ENCODE peak calls at places on chromosomes 6 and 20, in nine cellular contexts. One of them, this sample, is unnamed.

GRCh38 chr6:111861321-111861938 is 11.8 kb downstream of the FYN start:
- DNase-seq in psoas muscle: no peak
- DNase-seq in NCI-H774: peak; percentile 74
- DNase-seq in transverse colon: no peak
- DNase-seq in amniotic stem cell: no peak
- DNase-seq in upper lobe of right lung: no peak
- DNase-seq in AG09319: no peak
- DNase-seq in aorta: no peak
- DNase-seq in AG08395: no peak
- DNase-seq in this sample: peak; percentile 18

GRCh38 chr20:3677733-3678132 is 4.1 kb downstream of the ADAM33 start:
- DNase-seq in upper lobe of right lung: no peak
- DNase-seq in psoas muscle: peak; percentile 65
- DNase-seq in AG09319: no peak
- DNase-seq in AG08395: peak; percentile 32
- DNase-seq in amniotic stem cell: no peak
- DNase-seq in aorta: no peak
- DNase-seq in NCI-H774: no peak
- DNase-seq in transverse colon: peak; percentile 28
- DNase-seq in this sample: no peak

GRCh38 chr6:19554356-19555225 is 282.6 kb upstream of the ID4 start:
- DNase-seq in upper lobe of right lung: no peak
- DNase-seq in NCI-H774: peak; percentile 6
- DNase-seq in amniotic stem cell: no peak
- DNase-seq in AG08395: no peak
- DNase-seq in AG09319: no peak
- DNase-seq in psoas muscle: no peak
- DNase-seq in transverse colon: no peak
- DNase-seq in aorta: no peak
- DNase-seq in this sample: peak; percentile 37

GRCh38 chr6:69796627-69797390 is at the start of gene LMBRD1:
- DNase-seq in aorta: peak; percentile 98
- DNase-seq in AG08395: peak; percentile 98
- DNase-seq in NCI-H774: peak; percentile 96
- DNase-seq in psoas muscle: peak; percentile 98
- DNase-seq in upper lobe of right lung: peak; percentile 99
- DNase-seq in AG09319: peak; percentile 93
- DNase-seq in transverse colon: peak; percentile 99
- DNase-seq in amniotic stem cell: peak; percentile 80
- DNase-seq in this sample: peak; percentile 82

GRCh38 chr6:26537160-26537845 is 863 bp upstream of the HMGN4 start:
- DNase-seq in AG09319: peak; percentile 85
- DNase-seq in transverse colon: peak; percentile 92
- DNase-seq in NCI-H774: peak; percentile 92
- DNase-seq in amniotic stem cell: peak; percentile 93
- DNase-seq in psoas muscle: peak; percentile 88
- DNase-seq in AG08395: peak; percentile 78
- DNase-seq in upper lobe of right lung: peak; percentile 93
- DNase-seq in aorta: peak; percentile 92
- DNase-seq in this sample: peak; percentile 95

GRCh38 chr20:63740501-63741353 is 1.2 kb downstream of the SLC2A4RG start:
- DNase-seq in psoas muscle: peak; percentile 94
- DNase-seq in AG08395: peak; percentile 97
- DNase-seq in aorta: peak; percentile 95
- DNase-seq in amniotic stem cell: peak; percentile 54
- DNase-seq in transverse colon: peak; percentile 93
- DNase-seq in upper lobe of right lung: peak; percentile 95
- DNase-seq in NCI-H774: peak; percentile 48
- DNase-seq in AG09319: peak; percentile 85
- DNase-seq in this sample: peak; percentile 86

GRCh38 chr20:36836591-36837329 is 39.2 kb upstream of the TLDC2 start:
- DNase-seq in AG09319: no peak
- DNase-seq in aorta: peak; percentile 78
- DNase-seq in transverse colon: peak; percentile 83
- DNase-seq in psoas muscle: peak; percentile 55
- DNase-seq in AG08395: no peak
- DNase-seq in amniotic stem cell: no peak
- DNase-seq in NCI-H774: no peak
- DNase-seq in upper lobe of right lung: peak; percentile 79
- DNase-seq in this sample: peak; percentile 55

GRCh38 chr6:26553264-26553738 is 15.1 kb downstream of the HMGN4 start:
- DNase-seq in AG08395: peak; percentile 68
- DNase-seq in amniotic stem cell: peak; percentile 41
- DNase-seq in aorta: peak; percentile 74
- DNase-seq in upper lobe of right lung: peak; percentile 73
- DNase-seq in psoas muscle: peak; percentile 58
- DNase-seq in NCI-H774: peak; percentile 72
- DNase-seq in AG09319: no peak
- DNase-seq in transverse colon: peak; percentile 79
- DNase-seq in this sample: peak; percentile 70

GRCh38 chr6:110097443-110097842 is 82.0 kb downstream of the WASF1 start:
- DNase-seq in AG08395: no peak
- DNase-seq in aorta: no peak
- DNase-seq in psoas muscle: no peak
- DNase-seq in amniotic stem cell: no peak
- DNase-seq in transverse colon: no peak
- DNase-seq in NCI-H774: no peak
- DNase-seq in upper lobe of right lung: no peak
- DNase-seq in AG09319: no peak
- DNase-seq in this sample: no peak

GRCh38 chr20:8244637-8245036 is 112.6 kb downstream of the PLCB1 start:
- DNase-seq in upper lobe of right lung: no peak
- DNase-seq in AG09319: no peak
- DNase-seq in NCI-H774: no peak
- DNase-seq in aorta: no peak
- DNase-seq in amniotic stem cell: peak; percentile 19
- DNase-seq in transverse colon: no peak
- DNase-seq in AG08395: peak; percentile 30
- DNase-seq in psoas muscle: no peak
- DNase-seq in this sample: peak; percentile 29

GRCh38 chr6:109783245-109783990 is 92.3 kb downstream of the FIG4 start:
- DNase-seq in NCI-H774: no peak
- DNase-seq in AG09319: no peak
- DNase-seq in upper lobe of right lung: no peak
- DNase-seq in psoas muscle: no peak
- DNase-seq in aorta: no peak
- DNase-seq in amniotic stem cell: no peak
- DNase-seq in transverse colon: no peak
- DNase-seq in AG08395: no peak
- DNase-seq in this sample: no peak

GRCh38 chr6:79373880-79374279 is 139.4 kb upstream of the HMGN3 start:
- DNase-seq in transverse colon: no peak
- DNase-seq in upper lobe of right lung: no peak
- DNase-seq in NCI-H774: no peak
- DNase-seq in AG09319: no peak
- DNase-seq in psoas muscle: no peak
- DNase-seq in amniotic stem cell: no peak
- DNase-seq in AG08395: no peak
- DNase-seq in aorta: no peak
- DNase-seq in this sample: no peak

GRCh38 chr20:45934046-45934586 is 367 bp upstream of the PCIF1 start:
- DNase-seq in amniotic stem cell: no peak
- DNase-seq in aorta: peak; percentile 78
- DNase-seq in AG08395: no peak
- DNase-seq in psoas muscle: peak; percentile 77
- DNase-seq in upper lobe of right lung: peak; percentile 87
- DNase-seq in NCI-H774: peak; percentile 56
- DNase-seq in transverse colon: peak; percentile 59
- DNase-seq in AG09319: no peak
- DNase-seq in this sample: no peak

GRCh38 chr6:39005774-39006173 is 42.8 kb upstream of the GLP1R start:
- DNase-seq in NCI-H774: peak; percentile 37
- DNase-seq in transverse colon: no peak
- DNase-seq in AG09319: no peak
- DNase-seq in psoas muscle: no peak
- DNase-seq in AG08395: no peak
- DNase-seq in upper lobe of right lung: no peak
- DNase-seq in amniotic stem cell: no peak
- DNase-seq in aorta: no peak
- DNase-seq in this sample: peak; percentile 78

GRCh38 chr6:92376711-92377110 is 1042.6 kb downstream of the EPHA7 start:
- DNase-seq in psoas muscle: no peak
- DNase-seq in aorta: no peak
- DNase-seq in NCI-H774: no peak
- DNase-seq in amniotic stem cell: no peak
- DNase-seq in upper lobe of right lung: no peak
- DNase-seq in transverse colon: no peak
- DNase-seq in AG08395: no peak
- DNase-seq in AG09319: no peak
- DNase-seq in this sample: peak; percentile 36

GRCh38 chr20:47392015-47392720 is 35.7 kb upstream of the ZMYND8 start:
- DNase-seq in aorta: no peak
- DNase-seq in AG09319: peak; percentile 85
- DNase-seq in AG08395: peak; percentile 85
- DNase-seq in psoas muscle: no peak
- DNase-seq in upper lobe of right lung: no peak
- DNase-seq in transverse colon: no peak
- DNase-seq in NCI-H774: no peak
- DNase-seq in amniotic stem cell: peak; percentile 96
- DNase-seq in this sample: no peak

GRCh38 chr6:161091972-161092701 is 100.6 kb downstream of the MAP3K4 start:
- DNase-seq in AG08395: peak; percentile 21
- DNase-seq in upper lobe of right lung: no peak
- DNase-seq in AG09319: no peak
- DNase-seq in aorta: no peak
- DNase-seq in psoas muscle: no peak
- DNase-seq in amniotic stem cell: no peak
- DNase-seq in transverse colon: no peak
- DNase-seq in NCI-H774: no peak
- DNase-seq in this sample: no peak

GRCh38 chr20:50327666-50328065 is 137.0 kb downstream of the CEBPB start:
- DNase-seq in AG09319: no peak
- DNase-seq in AG08395: no peak
- DNase-seq in amniotic stem cell: no peak
- DNase-seq in aorta: no peak
- DNase-seq in NCI-H774: no peak
- DNase-seq in transverse colon: no peak
- DNase-seq in psoas muscle: no peak
- DNase-seq in upper lobe of right lung: no peak
- DNase-seq in this sample: no peak

GRCh38 chr6:27312146-27312949 is at the start of gene POM121L2:
- DNase-seq in psoas muscle: peak; percentile 20
- DNase-seq in upper lobe of right lung: peak; percentile 76
- DNase-seq in transverse colon: peak; percentile 80
- DNase-seq in AG08395: peak; percentile 46
- DNase-seq in AG09319: no peak
- DNase-seq in NCI-H774: peak; percentile 73
- DNase-seq in aorta: peak; percentile 53
- DNase-seq in amniotic stem cell: no peak
- DNase-seq in this sample: peak; percentile 34

GRCh38 chr20:16209826-16210365 is 363.4 kb downstream of the KIF16B start:
- DNase-seq in AG08395: no peak
- DNase-seq in amniotic stem cell: peak; percentile 25
- DNase-seq in psoas muscle: no peak
- DNase-seq in NCI-H774: no peak
- DNase-seq in transverse colon: no peak
- DNase-seq in upper lobe of right lung: no peak
- DNase-seq in aorta: no peak
- DNase-seq in AG09319: peak; percentile 44
- DNase-seq in this sample: no peak

GRCh38 chr6:36244641-36245280 is 25.1 kb upstream of the PNPLA1 start:
- DNase-seq in transverse colon: no peak
- DNase-seq in NCI-H774: no peak
- DNase-seq in AG08395: no peak
- DNase-seq in AG09319: no peak
- DNase-seq in psoas muscle: no peak
- DNase-seq in amniotic stem cell: no peak
- DNase-seq in upper lobe of right lung: no peak
- DNase-seq in aorta: no peak
- DNase-seq in this sample: no peak

GRCh38 chr20:44050925-44051660 is 135.9 kb downstream of the JPH2 start:
- DNase-seq in AG08395: no peak
- DNase-seq in amniotic stem cell: no peak
- DNase-seq in AG09319: no peak
- DNase-seq in transverse colon: no peak
- DNase-seq in psoas muscle: no peak
- DNase-seq in NCI-H774: no peak
- DNase-seq in aorta: no peak
- DNase-seq in upper lobe of right lung: peak; percentile 54
- DNase-seq in this sample: no peak

GRCh38 chr20:59148713-59149493 is 14.7 kb upstream of the ZNF831 start:
- DNase-seq in transverse colon: no peak
- DNase-seq in AG09319: no peak
- DNase-seq in upper lobe of right lung: no peak
- DNase-seq in amniotic stem cell: no peak
- DNase-seq in NCI-H774: no peak
- DNase-seq in aorta: no peak
- DNase-seq in psoas muscle: no peak
- DNase-seq in AG08395: no peak
- DNase-seq in this sample: no peak

GRCh38 chr20:61743606-61744005 is 322.1 kb downstream of the TAF4 start:
- DNase-seq in AG08395: no peak
- DNase-seq in transverse colon: no peak
- DNase-seq in psoas muscle: no peak
- DNase-seq in AG09319: no peak
- DNase-seq in amniotic stem cell: no peak
- DNase-seq in aorta: peak; percentile 41
- DNase-seq in upper lobe of right lung: no peak
- DNase-seq in NCI-H774: no peak
- DNase-seq in this sample: no peak

GRCh38 chr6:151010111-151010510 is 144.6 kb downstream of the MTHFD1L start:
- DNase-seq in amniotic stem cell: no peak
- DNase-seq in transverse colon: no peak
- DNase-seq in AG09319: peak; percentile 59
- DNase-seq in AG08395: no peak
- DNase-seq in psoas muscle: no peak
- DNase-seq in NCI-H774: no peak
- DNase-seq in upper lobe of right lung: no peak
- DNase-seq in aorta: no peak
- DNase-seq in this sample: no peak

GRCh38 chr20:31587545-31588389 is 17.3 kb upstream of the ID1 start:
- DNase-seq in aorta: no peak
- DNase-seq in AG08395: peak; percentile 47
- DNase-seq in transverse colon: peak; percentile 69
- DNase-seq in NCI-H774: peak; percentile 33
- DNase-seq in upper lobe of right lung: peak; percentile 74
- DNase-seq in psoas muscle: peak; percentile 56
- DNase-seq in amniotic stem cell: no peak
- DNase-seq in AG09319: no peak
- DNase-seq in this sample: peak; percentile 27

GRCh38 chr6:51213806-51214205 is 395.1 kb downstream of the TFAP2B start:
- DNase-seq in aorta: no peak
- DNase-seq in transverse colon: no peak
- DNase-seq in AG09319: no peak
- DNase-seq in psoas muscle: no peak
- DNase-seq in AG08395: no peak
- DNase-seq in amniotic stem cell: no peak
- DNase-seq in upper lobe of right lung: peak; percentile 46
- DNase-seq in NCI-H774: no peak
- DNase-seq in this sample: no peak

GRCh38 chr6:4778086-4778485 is 1.9 kb downstream of the CDYL start:
- DNase-seq in AG08395: no peak
- DNase-seq in NCI-H774: no peak
- DNase-seq in upper lobe of right lung: no peak
- DNase-seq in transverse colon: no peak
- DNase-seq in amniotic stem cell: no peak
- DNase-seq in psoas muscle: no peak
- DNase-seq in aorta: no peak
- DNase-seq in AG09319: no peak
- DNase-seq in this sample: no peak

GRCh38 chr6:15420959-15421438 is 175.1 kb downstream of the JARID2 start:
- DNase-seq in AG08395: no peak
- DNase-seq in NCI-H774: no peak
- DNase-seq in amniotic stem cell: no peak
- DNase-seq in AG09319: no peak
- DNase-seq in aorta: no peak
- DNase-seq in psoas muscle: no peak
- DNase-seq in upper lobe of right lung: no peak
- DNase-seq in transverse colon: no peak
- DNase-seq in this sample: no peak

GRCh38 chr6:147194652-147195403 is 9.4 kb upstream of the STXBP5 start:
- DNase-seq in AG09319: no peak
- DNase-seq in NCI-H774: no peak
- DNase-seq in AG08395: peak; percentile 9
- DNase-seq in amniotic stem cell: peak; percentile 24
- DNase-seq in transverse colon: no peak
- DNase-seq in aorta: no peak
- DNase-seq in upper lobe of right lung: no peak
- DNase-seq in psoas muscle: no peak
- DNase-seq in this sample: no peak

GRCh38 chr6:151160869-151161268 is 78.9 kb upstream of the AKAP12 start:
- DNase-seq in AG09319: no peak
- DNase-seq in amniotic stem cell: no peak
- DNase-seq in upper lobe of right lung: peak; percentile 70
- DNase-seq in aorta: no peak
- DNase-seq in psoas muscle: no peak
- DNase-seq in transverse colon: no peak
- DNase-seq in AG08395: no peak
- DNase-seq in NCI-H774: no peak
- DNase-seq in this sample: no peak

This sample was measured in SHP77.